ENCODE peak calls at places on chromosomes 4 and X, in five cellular contexts. One of them, this sample, is unnamed.

GRCh38 chr4:104899863-104900262 is 246.8 kb upstream of the TET2 start:
- DNase-seq in activated CD4-positive, alpha-beta T cell treated with anti-CD3 and anti-CD28 coated beads, Interleukin-2, amount 50 U/mL, for 1 hour: no peak
- DNase-seq in posterior vena cava: no peak
- DNase-seq in NCI-H1436: no peak
- DNase-seq in NCI-H1694: no peak
- DNase-seq in this sample: no peak

GRCh38 chr4:113637363-113637762 is 124.2 kb downstream of the CAMK2D start:
- DNase-seq in NCI-H1694: no peak
- DNase-seq in posterior vena cava: no peak
- DNase-seq in activated CD4-positive, alpha-beta T cell treated with anti-CD3 and anti-CD28 coated beads, Interleukin-2, amount 50 U/mL, for 1 hour: no peak
- DNase-seq in NCI-H1436: no peak
- DNase-seq in this sample: no peak

GRCh38 chr4:186698525-186698924 is 25.1 kb downstream of the FAT1 start:
- DNase-seq in NCI-H1694: no peak
- DNase-seq in NCI-H1436: no peak
- DNase-seq in posterior vena cava: no peak
- DNase-seq in activated CD4-positive, alpha-beta T cell treated with anti-CD3 and anti-CD28 coated beads, Interleukin-2, amount 50 U/mL, for 1 hour: no peak
- DNase-seq in this sample: no peak

GRCh38 chr4:152961041-152961751 is 25.1 kb downstream of the FHDC1 start:
- DNase-seq in NCI-H1436: no peak
- DNase-seq in NCI-H1694: no peak
- DNase-seq in activated CD4-positive, alpha-beta T cell treated with anti-CD3 and anti-CD28 coated beads, Interleukin-2, amount 50 U/mL, for 1 hour: no peak
- DNase-seq in posterior vena cava: no peak
- DNase-seq in this sample: no peak

GRCh38 chr4:166594326-166594946 is 639.9 kb downstream of the SPOCK3 start:
- DNase-seq in posterior vena cava: no peak
- DNase-seq in activated CD4-positive, alpha-beta T cell treated with anti-CD3 and anti-CD28 coated beads, Interleukin-2, amount 50 U/mL, for 1 hour: no peak
- DNase-seq in NCI-H1694: no peak
- DNase-seq in NCI-H1436: peak
- DNase-seq in this sample: no peak

GRCh38 chr4:629636-629915 is 4.2 kb downstream of the PDE6B start:
- DNase-seq in NCI-H1436: no peak
- DNase-seq in activated CD4-positive, alpha-beta T cell treated with anti-CD3 and anti-CD28 coated beads, Interleukin-2, amount 50 U/mL, for 1 hour: no peak
- DNase-seq in NCI-H1694: no peak
- DNase-seq in posterior vena cava: no peak
- DNase-seq in this sample: no peak

GRCh38 chr4:184933311-184933710 is 85.0 kb upstream of the HELT start:
- DNase-seq in NCI-H1694: no peak
- DNase-seq in activated CD4-positive, alpha-beta T cell treated with anti-CD3 and anti-CD28 coated beads, Interleukin-2, amount 50 U/mL, for 1 hour: no peak
- DNase-seq in posterior vena cava: no peak
- DNase-seq in NCI-H1436: no peak
- DNase-seq in this sample: no peak

GRCh38 chrX:96004386-96004785 is 680.3 kb upstream of the DIAPH2 start:
- DNase-seq in NCI-H1436: no peak
- DNase-seq in activated CD4-positive, alpha-beta T cell treated with anti-CD3 and anti-CD28 coated beads, Interleukin-2, amount 50 U/mL, for 1 hour: no peak
- DNase-seq in posterior vena cava: no peak
- DNase-seq in NCI-H1694: no peak
- DNase-seq in this sample: no peak

GRCh38 chr4:77636902-77637301 is 31.3 kb downstream of the CXCL13 start:
- DNase-seq in NCI-H1436: no peak
- DNase-seq in activated CD4-positive, alpha-beta T cell treated with anti-CD3 and anti-CD28 coated beads, Interleukin-2, amount 50 U/mL, for 1 hour: no peak
- DNase-seq in NCI-H1694: no peak
- DNase-seq in posterior vena cava: no peak
- DNase-seq in this sample: no peak

GRCh38 chr4:99403380-99404194 is 31.6 kb downstream of the ADH7 start:
- DNase-seq in NCI-H1694: no peak
- DNase-seq in activated CD4-positive, alpha-beta T cell treated with anti-CD3 and anti-CD28 coated beads, Interleukin-2, amount 50 U/mL, for 1 hour: no peak
- DNase-seq in posterior vena cava: no peak
- DNase-seq in NCI-H1436: no peak
- DNase-seq in this sample: no peak

GRCh38 chr4:153523941-153524386 is 57.8 kb downstream of the TMEM131L start:
- DNase-seq in NCI-H1436: no peak
- DNase-seq in posterior vena cava: no peak
- DNase-seq in activated CD4-positive, alpha-beta T cell treated with anti-CD3 and anti-CD28 coated beads, Interleukin-2, amount 50 U/mL, for 1 hour: no peak
- DNase-seq in NCI-H1694: no peak
- DNase-seq in this sample: no peak

GRCh38 chr4:98623126-98623802 is 35.1 kb downstream of the TSPAN5 start:
- DNase-seq in NCI-H1694: no peak
- DNase-seq in posterior vena cava: no peak
- DNase-seq in NCI-H1436: no peak
- DNase-seq in activated CD4-positive, alpha-beta T cell treated with anti-CD3 and anti-CD28 coated beads, Interleukin-2, amount 50 U/mL, for 1 hour: no peak
- DNase-seq in this sample: no peak

GRCh38 chr4:119105605-119106004 is 30.0 kb upstream of the MYOZ2 start:
- DNase-seq in NCI-H1436: no peak
- DNase-seq in posterior vena cava: no peak
- DNase-seq in NCI-H1694: no peak
- DNase-seq in activated CD4-positive, alpha-beta T cell treated with anti-CD3 and anti-CD28 coated beads, Interleukin-2, amount 50 U/mL, for 1 hour: no peak
- DNase-seq in this sample: no peak

GRCh38 chr4:79831701-79832514 is 241.1 kb downstream of the ANTXR2 start:
- DNase-seq in activated CD4-positive, alpha-beta T cell treated with anti-CD3 and anti-CD28 coated beads, Interleukin-2, amount 50 U/mL, for 1 hour: no peak
- DNase-seq in NCI-H1694: no peak
- DNase-seq in posterior vena cava: no peak
- DNase-seq in NCI-H1436: no peak
- DNase-seq in this sample: no peak

GRCh38 chr4:13908455-13908854 is 280.9 kb upstream of the BOD1L1 start:
- DNase-seq in NCI-H1694: no peak
- DNase-seq in NCI-H1436: no peak
- DNase-seq in activated CD4-positive, alpha-beta T cell treated with anti-CD3 and anti-CD28 coated beads, Interleukin-2, amount 50 U/mL, for 1 hour: no peak
- DNase-seq in posterior vena cava: no peak
- DNase-seq in this sample: no peak

GRCh38 chr4:94653095-94653649 is 104.6 kb upstream of the BMPR1B start:
- DNase-seq in NCI-H1694: no peak
- DNase-seq in posterior vena cava: no peak
- DNase-seq in activated CD4-positive, alpha-beta T cell treated with anti-CD3 and anti-CD28 coated beads, Interleukin-2, amount 50 U/mL, for 1 hour: no peak
- DNase-seq in NCI-H1436: no peak
- DNase-seq in this sample: no peak

GRCh38 chr4:99946346-99947189 is at the start of gene DNAJB14:
- DNase-seq in NCI-H1694: peak
- DNase-seq in posterior vena cava: peak
- DNase-seq in NCI-H1436: peak
- DNase-seq in activated CD4-positive, alpha-beta T cell treated with anti-CD3 and anti-CD28 coated beads, Interleukin-2, amount 50 U/mL, for 1 hour: peak
- DNase-seq in this sample: peak

GRCh38 chr4:87058272-87059073 is 123.7 kb downstream of the AFF1 start:
- DNase-seq in activated CD4-positive, alpha-beta T cell treated with anti-CD3 and anti-CD28 coated beads, Interleukin-2, amount 50 U/mL, for 1 hour: no peak
- DNase-seq in NCI-H1694: no peak
- DNase-seq in NCI-H1436: peak
- DNase-seq in posterior vena cava: no peak
- DNase-seq in this sample: peak

GRCh38 chr4:40576651-40577480 is 52.8 kb downstream of the RBM47 start:
- DNase-seq in NCI-H1694: no peak
- DNase-seq in posterior vena cava: peak
- DNase-seq in NCI-H1436: peak
- DNase-seq in activated CD4-positive, alpha-beta T cell treated with anti-CD3 and anti-CD28 coated beads, Interleukin-2, amount 50 U/mL, for 1 hour: no peak
- DNase-seq in this sample: no peak

GRCh38 chr4:170736710-170737109 is 647.0 kb upstream of the AADAT start:
- DNase-seq in NCI-H1694: no peak
- DNase-seq in NCI-H1436: no peak
- DNase-seq in posterior vena cava: no peak
- DNase-seq in activated CD4-positive, alpha-beta T cell treated with anti-CD3 and anti-CD28 coated beads, Interleukin-2, amount 50 U/mL, for 1 hour: no peak
- DNase-seq in this sample: no peak

GRCh38 chrX:123731258-123731986 is 1.4 kb downstream of the THOC2 start:
- DNase-seq in activated CD4-positive, alpha-beta T cell treated with anti-CD3 and anti-CD28 coated beads, Interleukin-2, amount 50 U/mL, for 1 hour: peak
- DNase-seq in NCI-H1436: no peak
- DNase-seq in posterior vena cava: no peak
- DNase-seq in NCI-H1694: no peak
- DNase-seq in this sample: no peak

GRCh38 chrX:44305921-44306320 is 37.6 kb downstream of the EFHC2 start:
- DNase-seq in activated CD4-positive, alpha-beta T cell treated with anti-CD3 and anti-CD28 coated beads, Interleukin-2, amount 50 U/mL, for 1 hour: no peak
- DNase-seq in posterior vena cava: no peak
- DNase-seq in NCI-H1694: no peak
- DNase-seq in NCI-H1436: peak
- DNase-seq in this sample: no peak

GRCh38 chrX:102950908-102951866 is 14.1 kb downstream of the RAB40AL start:
- DNase-seq in NCI-H1436: peak
- DNase-seq in activated CD4-positive, alpha-beta T cell treated with anti-CD3 and anti-CD28 coated beads, Interleukin-2, amount 50 U/mL, for 1 hour: peak
- DNase-seq in NCI-H1694: peak
- DNase-seq in posterior vena cava: no peak
- DNase-seq in this sample: peak

GRCh38 chr4:79164961-79165610 is 160.8 kb downstream of the NAA11 start:
- DNase-seq in posterior vena cava: no peak
- DNase-seq in NCI-H1694: peak
- DNase-seq in activated CD4-positive, alpha-beta T cell treated with anti-CD3 and anti-CD28 coated beads, Interleukin-2, amount 50 U/mL, for 1 hour: no peak
- DNase-seq in NCI-H1436: no peak
- DNase-seq in this sample: no peak

GRCh38 chrX:132045456-132045855 is 22.4 kb downstream of the STK26 start:
- DNase-seq in activated CD4-positive, alpha-beta T cell treated with anti-CD3 and anti-CD28 coated beads, Interleukin-2, amount 50 U/mL, for 1 hour: no peak
- DNase-seq in posterior vena cava: no peak
- DNase-seq in NCI-H1436: no peak
- DNase-seq in NCI-H1694: no peak
- DNase-seq in this sample: no peak

GRCh38 chr4:65033899-65034298 is 624.6 kb upstream of the TECRL start:
- DNase-seq in NCI-H1436: no peak
- DNase-seq in posterior vena cava: no peak
- DNase-seq in activated CD4-positive, alpha-beta T cell treated with anti-CD3 and anti-CD28 coated beads, Interleukin-2, amount 50 U/mL, for 1 hour: no peak
- DNase-seq in NCI-H1694: no peak
- DNase-seq in this sample: no peak

GRCh38 chrX:118208476-118208875 is 91.9 kb upstream of the KLHL13 start:
- DNase-seq in NCI-H1694: no peak
- DNase-seq in activated CD4-positive, alpha-beta T cell treated with anti-CD3 and anti-CD28 coated beads, Interleukin-2, amount 50 U/mL, for 1 hour: no peak
- DNase-seq in posterior vena cava: no peak
- DNase-seq in NCI-H1436: no peak
- DNase-seq in this sample: no peak

GRCh38 chrX:73930300-73930699 is 367.3 kb downstream of the CHIC1 start:
- DNase-seq in posterior vena cava: no peak
- DNase-seq in NCI-H1436: no peak
- DNase-seq in NCI-H1694: no peak
- DNase-seq in activated CD4-positive, alpha-beta T cell treated with anti-CD3 and anti-CD28 coated beads, Interleukin-2, amount 50 U/mL, for 1 hour: no peak
- DNase-seq in this sample: no peak

GRCh38 chrX:1592863-1593201 is 1.4 kb downstream of the AKAP17A start:
- DNase-seq in posterior vena cava: peak
- DNase-seq in NCI-H1694: no peak
- DNase-seq in activated CD4-positive, alpha-beta T cell treated with anti-CD3 and anti-CD28 coated beads, Interleukin-2, amount 50 U/mL, for 1 hour: no peak
- DNase-seq in NCI-H1436: no peak
- DNase-seq in this sample: no peak

GRCh38 chr4:141660880-141661279 is 24.5 kb downstream of the IL15 start:
- DNase-seq in NCI-H1436: no peak
- DNase-seq in NCI-H1694: no peak
- DNase-seq in activated CD4-positive, alpha-beta T cell treated with anti-CD3 and anti-CD28 coated beads, Interleukin-2, amount 50 U/mL, for 1 hour: no peak
- DNase-seq in posterior vena cava: no peak
- DNase-seq in this sample: no peak

GRCh38 chr4:143693856-143694255 is 6.6 kb downstream of the FREM3 start:
- DNase-seq in activated CD4-positive, alpha-beta T cell treated with anti-CD3 and anti-CD28 coated beads, Interleukin-2, amount 50 U/mL, for 1 hour: no peak
- DNase-seq in NCI-H1436: no peak
- DNase-seq in posterior vena cava: no peak
- DNase-seq in NCI-H1694: no peak
- DNase-seq in this sample: no peak

GRCh38 chr4:184617611-184618196 is 31.5 kb downstream of the CASP3 start:
- DNase-seq in posterior vena cava: peak
- DNase-seq in NCI-H1694: no peak
- DNase-seq in activated CD4-positive, alpha-beta T cell treated with anti-CD3 and anti-CD28 coated beads, Interleukin-2, amount 50 U/mL, for 1 hour: no peak
- DNase-seq in NCI-H1436: no peak
- DNase-seq in this sample: no peak